ENCODE peak calls at places on chromosomes 12 and 14, in nine cellular contexts. T is K562, M is transverse colon, B is HepG2, Y is breast epithelium, Q is suprapubic skin, E is HCT116, V is H1, O is stomach. J is an unnamed sample.

GRCh38 chr14:91252901-91253794 is 8.6 kb upstream of the GPR68 start:
- DNase-seq in O (peak), E (no peak), V (peak), B (no peak), M (peak), Y (no peak), T (peak), Q (no peak), J (no peak)

GRCh38 chr14:91324606-91324950 is 80.1 kb upstream of the GPR68 start:
- DNase-seq in M (no peak), T (no peak), Q (no peak), O (no peak), Y (no peak), V (no peak), B (no peak), E (no peak), J (no peak)

GRCh38 chr14:65277027-65277426 is 135.5 kb upstream of the FUT8 start:
- DNase-seq in E (no peak), Y (no peak), V (no peak), B (no peak), O (no peak), Q (no peak), M (no peak), T (no peak), J (no peak)

GRCh38 chr14:44988694-44989093 is 26.7 kb downstream of the TOGARAM1 start:
- DNase-seq in Q (no peak), V (no peak), M (no peak), B (no peak), T (no peak), Y (no peak), E (no peak), O (no peak), J (no peak)

GRCh38 chr12:77493311-77493710 is 337.4 kb upstream of the NAV3 start:
- DNase-seq in Y (no peak), V (no peak), M (no peak), T (no peak), B (no peak), O (no peak), Q (no peak), E (no peak), J (no peak)

GRCh38 chr14:92460916-92461579 is 52.5 kb upstream of the RIN3 start:
- DNase-seq in Y (no peak), M (no peak), V (no peak), T (no peak), E (no peak), O (peak), Q (no peak), B (no peak), J (no peak)

GRCh38 chr12:15796493-15797141 is 7.4 kb upstream of the EPS8 start:
- DNase-seq in Y (no peak), M (no peak), T (no peak), Q (no peak), E (peak), V (no peak), O (no peak), B (peak), J (no peak)

GRCh38 chr12:45234134-45234865 is 18.4 kb downstream of the ANO6 start:
- DNase-seq in B (peak), O (no peak), T (peak), Y (peak), M (no peak), V (no peak), Q (no peak), E (peak), J (no peak)

GRCh38 chr12:98744692-98745091 is 99.6 kb downstream of the APAF1 start:
- DNase-seq in O (no peak), B (no peak), Y (no peak), Q (no peak), V (no peak), E (no peak), M (no peak), T (no peak), J (no peak)

GRCh38 chr12:81077686-81078441 is at the start of gene ACSS3:
- DNase-seq in T (no peak), E (no peak), V (peak), B (peak), M (no peak), Q (peak), Y (no peak), O (peak), J (no peak)

GRCh38 chr12:96652870-96653269 is 163.5 kb downstream of the CFAP54 start:
- DNase-seq in M (no peak), B (no peak), Q (no peak), O (no peak), E (no peak), T (no peak), V (no peak), Y (no peak), J (no peak)

GRCh38 chr14:64654931-64655330 is 49.3 kb upstream of the PLEKHG3 start:
- DNase-seq in T (no peak), O (no peak), B (no peak), V (no peak), Y (no peak), E (no peak), M (no peak), Q (no peak), J (no peak)

GRCh38 chr12:16344269-16344668 is 3.2 kb upstream of the MGST1 start:
- DNase-seq in V (no peak), Q (no peak), T (no peak), M (no peak), E (no peak), Y (no peak), B (peak), O (no peak), J (no peak)

GRCh38 chr12:109758406-109759075 is 44.9 kb downstream of the FAM222A start:
- DNase-seq in E (no peak), T (no peak), B (no peak), Y (no peak), O (peak), Q (peak), V (peak), M (peak), J (no peak)

GRCh38 chr12:32860182-32860581 is 36.4 kb downstream of the PKP2 start:
- DNase-seq in T (no peak), B (no peak), Y (no peak), O (no peak), M (no peak), V (no peak), Q (no peak), E (no peak), J (no peak)

GRCh38 chr14:104794099-104794498 is 1.4 kb downstream of the AKT1 start:
- DNase-seq in E (no peak), M (peak), V (peak), B (peak), Q (no peak), Y (no peak), O (peak), T (peak), J (peak)

GRCh38 chr12:91513354-91513753 is 330.7 kb upstream of the DCN start:
- DNase-seq in O (no peak), V (no peak), M (no peak), E (no peak), T (no peak), Y (no peak), B (no peak), Q (no peak), J (no peak)

GRCh38 chr12:27534060-27534764 is 10.2 kb downstream of the PPFIBP1 start:
- DNase-seq in M (no peak), Y (no peak), Q (no peak), B (no peak), O (no peak), E (no peak), T (no peak), V (no peak), J (no peak)

GRCh38 chr14:71618047-71618446 is 314.2 kb upstream of the RGS6 start:
- DNase-seq in B (no peak), O (no peak), Q (no peak), V (no peak), E (no peak), M (no peak), Y (no peak), T (no peak), J (no peak)

GRCh38 chr12:47458273-47458672 is 247.6 kb downstream of the RPAP3 start:
- DNase-seq in M (no peak), O (no peak), Y (no peak), Q (no peak), T (no peak), V (no peak), E (peak), B (peak), J (no peak)

GRCh38 chr12:9364224-9365176 is 156.3 kb upstream of the PZP start:
- DNase-seq in V (peak), B (peak), Y (no peak), E (no peak), M (peak), T (no peak), O (no peak), Q (no peak), J (no peak)

GRCh38 chr12:100489326-100489725 is 15.7 kb downstream of the NR1H4 start:
- DNase-seq in B (no peak), E (no peak), Y (no peak), O (no peak), M (no peak), V (no peak), Q (no peak), T (no peak), J (no peak)

GRCh38 chr12:49086116-49086515 is 8.5 kb downstream of the DHH start:
- DNase-seq in E (no peak), Y (no peak), O (no peak), T (no peak), M (no peak), V (no peak), B (no peak), Q (no peak), J (no peak)

GRCh38 chr12:131105351-131105735 is 151.6 kb downstream of the ADGRD1 start:
- DNase-seq in M (no peak), V (no peak), Y (no peak), O (no peak), Q (no peak), E (no peak), T (no peak), B (no peak), J (no peak)

GRCh38 chr12:95976416-95976832 is 19.7 kb downstream of the HAL start:
- DNase-seq in Y (no peak), O (no peak), V (no peak), Q (no peak), M (no peak), E (no peak), T (no peak), B (peak), J (no peak)

GRCh38 chr12:24360907-24361306 is 411.4 kb upstream of the SOX5 start:
- DNase-seq in M (no peak), Q (no peak), O (no peak), T (no peak), B (peak), Y (no peak), E (no peak), V (no peak), J (no peak)

GRCh38 chr12:52605542-52605941 is 4.3 kb upstream of the KRT72 start:
- DNase-seq in Y (no peak), E (no peak), O (no peak), M (no peak), T (no peak), B (no peak), Q (no peak), V (peak), J (no peak)

GRCh38 chr14:38125484-38125912 is 82.2 kb upstream of the SSTR1 start:
- DNase-seq in B (no peak), T (no peak), Q (no peak), M (no peak), E (no peak), V (no peak), O (no peak), Y (no peak), J (no peak)

GRCh38 chr12:24479131-24479530 is 469.8 kb downstream of the BCAT1 start:
- DNase-seq in O (no peak), V (no peak), E (no peak), B (no peak), M (no peak), Q (no peak), Y (no peak), T (no peak), J (no peak)

GRCh38 chr12:124159655-124160054 is 135.2 kb upstream of the RFLNA start:
- DNase-seq in Y (peak), V (no peak), B (no peak), Q (no peak), M (peak), E (no peak), O (no peak), T (no peak), J (no peak)

GRCh38 chr12:119151445-119151844 is 27.3 kb upstream of the HSPB8 start:
- DNase-seq in B (no peak), E (no peak), O (no peak), T (no peak), Y (no peak), V (no peak), Q (no peak), M (no peak), J (no peak)

GRCh38 chr12:54411398-54412241 is 7.4 kb downstream of the ITGA5 start:
- DNase-seq in V (peak), T (peak), E (no peak), O (peak), Y (no peak), M (peak), B (no peak), Q (peak), J (no peak)

GRCh38 chr12:115064296-115064695 is 380.3 kb upstream of the TBX3 start:
- DNase-seq in M (no peak), B (no peak), E (no peak), V (no peak), Y (no peak), O (no peak), T (no peak), Q (no peak), J (no peak)

GRCh38 chr14:54350196-54350595 is 46.6 kb upstream of the CDKN3 start:
- DNase-seq in T (no peak), Y (no peak), V (no peak), O (no peak), M (no peak), B (no peak), Q (no peak), E (no peak), J (no peak)

GRCh38 chr14:104795468-104795780 is at the start of gene AKT1:
- DNase-seq in B (no peak), Y (no peak), M (no peak), T (peak), E (no peak), Q (no peak), V (no peak), O (no peak), J (no peak)

GRCh38 chr14:99035712-99036593 is 236.0 kb downstream of the BCL11B start:
- DNase-seq in M (peak), V (peak), O (peak), E (peak), T (no peak), Y (peak), B (peak), Q (peak), J (no peak)

GRCh38 chr14:100525615-100526014 is 61.6 kb downstream of the BEGAIN start:
- DNase-seq in V (no peak), Y (no peak), B (no peak), Q (peak), E (no peak), O (peak), T (no peak), M (no peak), J (no peak)

GRCh38 chr14:102862154-102862772 is 60.2 kb upstream of the AMN start:
- DNase-seq in V (no peak), M (no peak), Q (no peak), O (no peak), Y (no peak), T (no peak), E (no peak), B (no peak), J (no peak)
- TF ChIP-seq POLR2AphosphoS5 in V (no peak), M (no peak), Q (no peak), O (no peak), Y (no peak), T (no peak), E (no peak), B (no peak), J (no peak)

GRCh38 chr14:50308363-50308762 is 3.7 kb downstream of the L2HGDH start:
- DNase-seq in Y (no peak), E (no peak), V (no peak), M (no peak), B (peak), T (no peak), O (no peak), Q (no peak), J (no peak)

GRCh38 chr14:50311337-50311973 is 574 bp downstream of the L2HGDH start:
- DNase-seq in Q (no peak), M (no peak), E (no peak), V (no peak), T (no peak), O (no peak), Y (no peak), B (peak), J (no peak)

GRCh38 chr14:50310445-50310844 is 1.6 kb downstream of the L2HGDH start:
- DNase-seq in E (no peak), Y (no peak), V (no peak), M (no peak), T (no peak), Q (no peak), O (no peak), B (no peak), J (no peak)

GRCh38 chr14:50311974-50312733 is at the start of the genes DMAC2L and L2HGDH:
- DNase-seq in Y (peak), B (peak), E (peak), T (peak), V (peak), M (peak), Q (peak), O (peak), J (peak)

DNA sequence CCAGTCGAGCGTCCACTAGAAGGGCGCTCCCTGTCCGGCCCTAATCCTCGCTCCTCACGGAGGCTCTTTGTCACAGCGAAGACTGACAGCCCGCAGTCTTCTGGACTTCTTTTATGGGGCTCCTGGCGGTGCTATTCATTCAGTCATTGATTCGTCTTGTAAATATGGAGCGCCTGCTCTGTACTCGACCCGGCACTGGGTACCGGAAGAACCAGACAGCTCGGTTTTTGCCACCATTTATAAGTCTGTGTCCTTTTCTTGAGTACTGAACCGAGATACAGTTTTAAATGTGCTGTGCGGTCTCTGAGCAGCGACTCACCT is 570 bp downstream of the DMAC2L start:
- DNase-seq in V (no peak), M (no peak), Q (no peak), E (no peak), Y (no peak), T (no peak), B (peak), O (no peak), J (no peak)
- TF ChIP-seq POLR2A in V (peak), M (no peak), Q (no peak), E (no peak), Y (no peak), T (no peak), B (no peak), O (no peak), J (peak)

GRCh38 chr12:132571051-132571450 is 39.3 kb downstream of the LRCOL1 start:
- DNase-seq in E (no peak), O (no peak), B (no peak), Y (no peak), T (no peak), V (no peak), M (no peak), Q (no peak), J (no peak)

GRCh38 chr12:132570635-132571034 is 39.7 kb downstream of the LRCOL1 start:
- DNase-seq in M (no peak), Y (no peak), B (no peak), T (no peak), Q (no peak), V (no peak), E (no peak), O (no peak), J (no peak)

GRCh38 chr12:132571598-132571997 is 38.8 kb downstream of the LRCOL1 start:
- DNase-seq in Q (no peak), B (no peak), M (no peak), Y (no peak), V (no peak), O (no peak), T (no peak), E (no peak), J (no peak)

GRCh38 chr12:132568826-132569480 is 41.4 kb downstream of the LRCOL1 start:
- DNase-seq in T (no peak), O (no peak), Y (no peak), E (no peak), B (no peak), M (no peak), V (no peak), Q (no peak), J (no peak)

DNA sequence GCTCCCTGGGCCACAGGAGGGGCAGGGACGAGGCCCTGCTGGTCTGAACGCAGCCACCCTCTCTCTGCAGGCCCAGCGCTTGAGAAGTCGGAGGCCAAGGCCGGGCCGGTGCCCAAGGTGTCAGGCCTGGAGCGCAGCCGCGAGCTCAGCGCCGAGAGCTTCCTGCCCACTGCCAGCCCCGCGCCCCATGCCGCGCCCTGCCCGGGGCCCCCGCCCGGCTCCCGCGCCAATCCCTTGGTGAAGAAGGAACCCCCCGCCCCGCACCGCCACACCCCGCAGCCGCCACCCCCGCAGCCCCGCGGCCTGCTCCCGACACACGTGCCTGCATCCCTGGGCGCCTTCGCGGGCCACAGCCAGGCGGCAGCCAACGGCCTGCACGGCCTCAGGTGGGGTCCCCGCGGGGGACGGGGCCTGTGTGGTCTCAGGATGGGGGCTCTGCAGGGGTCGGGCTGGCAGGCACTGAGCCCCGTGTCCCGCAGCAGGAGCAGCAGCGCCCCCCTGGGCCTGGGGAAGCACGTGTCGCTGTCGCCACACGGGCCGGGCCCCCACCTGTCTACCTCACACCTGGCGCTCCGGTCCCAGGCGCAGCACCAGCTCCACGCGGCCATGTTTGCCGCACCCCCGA is 40.4 kb downstream of the LRCOL1 start:
- DNase-seq in M (no peak), T (no peak), Q (no peak), Y (no peak), B (no peak), E (no peak), O (no peak), V (no peak), J (no peak)
- TF ChIP-seq POLR2AphosphoS5 in M (no peak), T (no peak), Q (no peak), Y (no peak), B (no peak), E (no peak), O (no peak), V (no peak), J (no peak)

GRCh38 chr12:68331500-68331868 is 678 bp downstream of the MDM1 start:
- DNase-seq in Q (no peak), B (no peak), O (no peak), M (no peak), E (no peak), Y (no peak), V (no peak), T (no peak), J (no peak)

GRCh38 chr12:68335462-68335861 is 3.3 kb upstream of the MDM1 start:
- DNase-seq in B (no peak), M (no peak), Y (no peak), E (no peak), Q (no peak), V (no peak), T (no peak), O (no peak), J (no peak)

GRCh38 chr12:68334136-68334535 is 2.0 kb upstream of the MDM1 start:
- DNase-seq in E (no peak), O (no peak), Y (no peak), T (no peak), M (peak), V (no peak), Q (no peak), B (no peak), J (no peak)

GRCh38 chr12:68332726-68333630 is 816 bp upstream of the MDM1 start:
- DNase-seq in T (no peak), E (no peak), Y (no peak), Q (no peak), O (no peak), V (no peak), B (no peak), M (no peak), J (no peak)

DNA sequence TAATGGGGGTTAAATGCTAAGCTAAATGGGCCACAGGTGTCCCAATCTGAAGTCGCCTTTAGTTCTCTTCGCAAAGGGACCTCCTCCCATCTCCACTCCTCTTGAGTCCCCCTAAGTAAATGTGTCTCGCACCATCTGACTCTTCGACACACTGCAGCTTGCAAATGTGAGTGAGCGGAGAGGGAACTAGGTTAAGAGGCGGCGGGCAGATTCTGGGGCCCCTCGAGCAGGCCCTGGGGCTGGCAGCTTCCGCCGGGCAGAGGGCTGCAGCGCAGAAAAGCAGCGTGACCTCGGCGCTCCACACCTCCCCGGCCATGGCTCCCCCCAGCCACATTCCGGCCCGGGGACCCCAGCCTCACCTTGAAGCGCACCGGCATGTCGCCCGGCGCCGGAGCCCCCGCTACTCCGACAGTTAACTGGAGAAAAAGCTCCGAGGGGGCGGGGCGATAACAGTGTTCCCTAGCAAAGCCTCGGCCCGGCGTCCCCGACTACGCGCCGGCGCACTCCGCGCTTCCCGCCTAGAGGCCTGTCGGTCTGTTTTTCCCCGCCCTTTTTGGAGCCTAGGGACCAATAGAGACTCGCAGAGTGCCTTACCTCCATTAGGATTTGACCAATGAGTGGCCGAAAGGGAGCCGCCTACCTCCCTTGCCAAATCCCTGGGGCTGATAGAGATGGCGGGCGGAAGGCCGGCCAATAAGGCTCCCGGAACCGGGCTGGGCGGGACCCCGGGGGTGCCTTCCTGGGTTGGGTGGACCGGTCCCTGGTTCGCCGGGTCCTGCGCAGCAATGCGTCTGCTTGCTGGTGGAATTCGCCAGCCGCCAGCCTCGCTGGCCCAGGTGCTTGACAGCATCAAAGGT is at the start of gene MDM1:
- DNase-seq in M (peak), V (peak), Q (peak), E (peak), Y (peak), T (peak), B (peak), O (peak), J (peak)
- TF ChIP-seq POLR2A in M (peak), V (no peak), Q (no peak), E (peak), Y (peak), T (peak), B (peak), O (no peak), J (peak)

J was measured in GM12891.